ENCODE peak calls at places on chromosomes 4 and X, in five cellular contexts. One of them, this sample, is unnamed. For H3K4me1, the result is how much of the 10 kb centered on the place peaks cover.

GRCh38 chrX:136708348-136708747 is 60.4 kb downstream of the CD40LG start:
- DNase-seq in uterus: no peak
- DNase-seq in right cardiac atrium: no peak
- DNase-seq in IMR-90: peak
- DNase-seq in GM23338: no peak
- DNase-seq in this sample: peak

GRCh38 chrX:7372843-7373525 is 225.0 kb upstream of the PUDP start:
- DNase-seq in uterus: no peak
- DNase-seq in right cardiac atrium: no peak
- DNase-seq in IMR-90: peak
- DNase-seq in GM23338: no peak
- DNase-seq in this sample: no peak

GRCh38 chr4:98816386-98816785 is 112.5 kb downstream of the EIF4E start:
- DNase-seq in uterus: no peak
- DNase-seq in right cardiac atrium: no peak
- DNase-seq in IMR-90: no peak
- DNase-seq in GM23338: no peak
- DNase-seq in this sample: no peak

GRCh38 chr4:170229021-170229420 is 139.3 kb upstream of the AADAT start:
- DNase-seq in uterus: no peak
- DNase-seq in right cardiac atrium: no peak
- DNase-seq in IMR-90: no peak
- DNase-seq in GM23338: peak
- DNase-seq in this sample: no peak

GRCh38 chrX:32150141-32150540 is 1061.2 kb downstream of the DMD start:
- DNase-seq in uterus: no peak
- DNase-seq in right cardiac atrium: no peak
- DNase-seq in IMR-90: no peak
- DNase-seq in GM23338: no peak
- DNase-seq in this sample: no peak

GRCh38 chrX:20265726-20266681 is 705 bp downstream of the RPS6KA3 start:
- DNase-seq in uterus: peak
- DNase-seq in right cardiac atrium: peak
- DNase-seq in IMR-90: peak
- DNase-seq in GM23338: peak
- DNase-seq in this sample: peak

GRCh38 chr4:77154074-77154473 is 2.9 kb upstream of the CCNG2 start:
- DNase-seq in uterus: no peak
- DNase-seq in right cardiac atrium: no peak
- DNase-seq in IMR-90: no peak
- DNase-seq in GM23338: no peak
- DNase-seq in this sample: peak

GRCh38 chrX:12701625-12702024 is 89.6 kb upstream of the PRPS2 start:
- DNase-seq in uterus: no peak
- DNase-seq in right cardiac atrium: peak
- DNase-seq in IMR-90: peak
- DNase-seq in GM23338: peak
- DNase-seq in this sample: peak

GRCh38 chr4:172155838-172156345 is 342.7 kb downstream of the GALNTL6 start:
- DNase-seq in uterus: no peak
- DNase-seq in right cardiac atrium: no peak
- DNase-seq in IMR-90: no peak
- DNase-seq in GM23338: no peak
- DNase-seq in this sample: no peak

GRCh38 chr4:71026086-71026485 is 32.6 kb downstream of the DCK start:
- DNase-seq in uterus: no peak
- DNase-seq in right cardiac atrium: no peak
- DNase-seq in IMR-90: peak
- DNase-seq in GM23338: no peak
- DNase-seq in this sample: no peak

GRCh38 chr4:47913858-47914218 is 545 bp downstream of the NFXL1 start:
- DNase-seq in uterus: peak
- DNase-seq in right cardiac atrium: no peak
- DNase-seq in IMR-90: no peak
- DNase-seq in GM23338: peak
- DNase-seq in this sample: peak

GRCh38 chrX:135740683-135741149 is 27.3 kb downstream of the CT45A3 start:
- DNase-seq in uterus: no peak
- DNase-seq in right cardiac atrium: peak
- DNase-seq in IMR-90: no peak
- DNase-seq in GM23338: peak
- DNase-seq in this sample: peak

GRCh38 chrX:73851014-73852009 is 288.3 kb downstream of the CHIC1 start:
- DNase-seq in uterus: peak
- DNase-seq in right cardiac atrium: peak
- DNase-seq in IMR-90: peak
- DNase-seq in GM23338: no peak
- DNase-seq in this sample: no peak

GRCh38 chr4:39686997-39687396 is 10.9 kb upstream of the UBE2K start:
- DNase-seq in uterus: no peak
- DNase-seq in right cardiac atrium: no peak
- DNase-seq in IMR-90: no peak
- DNase-seq in GM23338: no peak
- DNase-seq in this sample: no peak

GRCh38 chr4:40190465-40190864 is 6.4 kb upstream of the RHOH start:
- DNase-seq in uterus: no peak
- DNase-seq in right cardiac atrium: no peak
- DNase-seq in IMR-90: no peak
- DNase-seq in GM23338: no peak
- DNase-seq in this sample: no peak

GRCh38 chr4:650461-650860 is 23.6 kb downstream of the ATP5ME start:
- DNase-seq in uterus: no peak
- DNase-seq in right cardiac atrium: no peak
- DNase-seq in IMR-90: no peak
- DNase-seq in GM23338: no peak
- DNase-seq in this sample: no peak

GRCh38 chrX:53047228-53047627 is 1.4 kb upstream of the GPR173 start:
- DNase-seq in uterus: no peak
- DNase-seq in right cardiac atrium: no peak
- DNase-seq in IMR-90: peak
- DNase-seq in GM23338: peak
- DNase-seq in this sample: peak

GRCh38 chr4:175176710-175177109 is 258.6 kb downstream of the ADAM29 start:
- DNase-seq in uterus: no peak
- DNase-seq in right cardiac atrium: no peak
- DNase-seq in IMR-90: no peak
- DNase-seq in GM23338: no peak
- DNase-seq in this sample: no peak

GRCh38 chr4:60799214-60799613 is 400.9 kb upstream of the ADGRL3 start:
- DNase-seq in uterus: no peak
- DNase-seq in right cardiac atrium: no peak
- DNase-seq in IMR-90: no peak
- DNase-seq in GM23338: no peak
- DNase-seq in this sample: no peak

GRCh38 chrX:29858714-29859113 is 356.6 kb upstream of the MAGEB2 start:
- DNase-seq in uterus: no peak
- DNase-seq in right cardiac atrium: no peak
- DNase-seq in IMR-90: peak
- DNase-seq in GM23338: no peak
- DNase-seq in this sample: no peak

GRCh38 chr4:186757696-186758330 is 34.2 kb upstream of the FAT1 start:
- DNase-seq in uterus: no peak
- DNase-seq in right cardiac atrium: no peak
- DNase-seq in IMR-90: no peak
- DNase-seq in GM23338: no peak
- DNase-seq in this sample: no peak

GRCh38 chrX:136531951-136532350 is at the start of gene VGLL1:
- DNase-seq in uterus: no peak
- DNase-seq in right cardiac atrium: no peak
- DNase-seq in IMR-90: no peak
- DNase-seq in GM23338: no peak
- DNase-seq in this sample: no peak

GRCh38 chr4:152805818-152806217 is 26.1 kb downstream of the ARFIP1 start:
- DNase-seq in uterus: no peak
- DNase-seq in right cardiac atrium: no peak
- DNase-seq in IMR-90: no peak
- DNase-seq in GM23338: no peak
- DNase-seq in this sample: no peak

GRCh38 chr4:85496933-85497332 is 22.0 kb downstream of the ARHGAP24 start:
- DNase-seq in uterus: no peak
- DNase-seq in right cardiac atrium: no peak
- DNase-seq in IMR-90: peak
- DNase-seq in GM23338: no peak
- DNase-seq in this sample: no peak

GRCh38 chr4:152479428-152480026 is 56.4 kb downstream of the FBXW7 start:
- DNase-seq in uterus: no peak
- DNase-seq in right cardiac atrium: no peak
- DNase-seq in IMR-90: peak
- DNase-seq in GM23338: no peak
- DNase-seq in this sample: no peak

GRCh38 chr4:38967260-38968095 is 64.7 kb downstream of the TMEM156 start:
- DNase-seq in uterus: no peak
- DNase-seq in right cardiac atrium: no peak
- DNase-seq in IMR-90: peak
- DNase-seq in GM23338: no peak
- DNase-seq in this sample: no peak

GRCh38 chrX:3939967-3940610 is 226.6 kb upstream of the PRKX start:
- DNase-seq in uterus: no peak
- DNase-seq in right cardiac atrium: peak
- DNase-seq in IMR-90: peak
- DNase-seq in GM23338: peak
- DNase-seq in this sample: peak

GRCh38 chr4:146335763-146336412 is 121.5 kb downstream of the REELD1 start:
- DNase-seq in uterus: no peak
- DNase-seq in right cardiac atrium: peak
- DNase-seq in IMR-90: no peak
- DNase-seq in GM23338: no peak
- DNase-seq in this sample: no peak

GRCh38 chr4:120816385-120816784 is 106.1 kb downstream of the PRDM5 start:
- DNase-seq in uterus: no peak
- DNase-seq in right cardiac atrium: no peak
- DNase-seq in IMR-90: no peak
- DNase-seq in GM23338: no peak
- DNase-seq in this sample: no peak

GRCh38 chr4:10160280-10160856 is 43.8 kb upstream of the WDR1 start:
- DNase-seq in uterus: no peak
- DNase-seq in right cardiac atrium: no peak
- DNase-seq in IMR-90: peak
- DNase-seq in GM23338: peak
- DNase-seq in this sample: no peak

GRCh38 chr4:183960021-183960420 is 54.9 kb downstream of the STOX2 start:
- DNase-seq in uterus: peak
- DNase-seq in right cardiac atrium: peak
- DNase-seq in IMR-90: peak
- DNase-seq in GM23338: peak
- DNase-seq in this sample: no peak

GRCh38 chr4:169183581-169183980 is 87.2 kb downstream of the SH3RF1 start:
- DNase-seq in uterus: no peak
- DNase-seq in right cardiac atrium: no peak
- DNase-seq in IMR-90: no peak
- DNase-seq in GM23338: no peak
- DNase-seq in this sample: no peak
- H3K4me1 ChIP-seq in uterus: under half
- H3K4me1 ChIP-seq in right cardiac atrium: under half
- H3K4me1 ChIP-seq in IMR-90: under half
- H3K4me1 ChIP-seq in GM23338: under half
- H3K4me1 ChIP-seq in this sample: under half

GRCh38 chr4:126385954-126386353 is 1071.2 kb downstream of the FAT4 start:
- DNase-seq in uterus: no peak
- DNase-seq in right cardiac atrium: no peak
- DNase-seq in IMR-90: no peak
- DNase-seq in GM23338: no peak
- DNase-seq in this sample: no peak
- H3K4me3 ChIP-seq in uterus: no peak
- H3K4me3 ChIP-seq in right cardiac atrium: no peak
- H3K4me3 ChIP-seq in IMR-90: no peak
- H3K4me3 ChIP-seq in GM23338: no peak
- H3K4me3 ChIP-seq in this sample: no peak

GRCh38 chrX:119758682-119759332 is 419 bp downstream of the SOWAHD start:
- DNase-seq in uterus: no peak
- DNase-seq in right cardiac atrium: peak
- DNase-seq in IMR-90: no peak
- DNase-seq in GM23338: peak
- DNase-seq in this sample: no peak

GRCh38 chrX:119757979-119758681 is at the start of gene SOWAHD:
- DNase-seq in uterus: no peak
- DNase-seq in right cardiac atrium: peak
- DNase-seq in IMR-90: no peak
- DNase-seq in GM23338: peak
- DNase-seq in this sample: peak

GRCh38 chrX:119762718-119763117 is 4.3 kb downstream of the SOWAHD start:
- DNase-seq in uterus: no peak
- DNase-seq in right cardiac atrium: no peak
- DNase-seq in IMR-90: no peak
- DNase-seq in GM23338: no peak
- DNase-seq in this sample: no peak

GRCh38 chrX:119759333-119759766 is 962 bp downstream of the SOWAHD start:
- DNase-seq in uterus: no peak
- DNase-seq in right cardiac atrium: no peak
- DNase-seq in IMR-90: no peak
- DNase-seq in GM23338: peak
- DNase-seq in this sample: no peak

GRCh38 chrX:119760026-119760902 is 1.9 kb downstream of the SOWAHD start:
- DNase-seq in uterus: no peak
- DNase-seq in right cardiac atrium: no peak
- DNase-seq in IMR-90: no peak
- DNase-seq in GM23338: no peak
- DNase-seq in this sample: peak
- H3K4me1 ChIP-seq in uterus: under half
- H3K4me1 ChIP-seq in right cardiac atrium: under half
- H3K4me1 ChIP-seq in IMR-90: under half
- H3K4me1 ChIP-seq in GM23338: under half
- H3K4me1 ChIP-seq in this sample: half or more

GRCh38 chrX:43663173-43663572 is 7.1 kb downstream of the MAOA start:
- DNase-seq in uterus: no peak
- DNase-seq in right cardiac atrium: no peak
- DNase-seq in IMR-90: no peak
- DNase-seq in GM23338: no peak
- DNase-seq in this sample: no peak
- H3K4me3 ChIP-seq in uterus: no peak
- H3K4me3 ChIP-seq in right cardiac atrium: no peak
- H3K4me3 ChIP-seq in IMR-90: no peak
- H3K4me3 ChIP-seq in GM23338: no peak
- H3K4me3 ChIP-seq in this sample: no peak

GRCh38 chr4:28690890-28691289 is 1830.2 kb downstream of the STIM2 start:
- DNase-seq in uterus: no peak
- DNase-seq in right cardiac atrium: no peak
- DNase-seq in IMR-90: no peak
- DNase-seq in GM23338: no peak
- DNase-seq in this sample: no peak
- H3K4me1 ChIP-seq in uterus: under half
- H3K4me1 ChIP-seq in right cardiac atrium: under half
- H3K4me1 ChIP-seq in IMR-90: under half
- H3K4me1 ChIP-seq in GM23338: under half
- H3K4me1 ChIP-seq in this sample: under half

This sample was measured in OCI-LY7.